ENCODE peak calls at places on chromosomes 5 and 9, in nine cellular contexts. Y, H, E, A, R, S, C, F and Z are unnamed samples.
A peak's percentile ranks its signal among the peaks of the same experiment; 100 is the strongest.

GRCh38 chr5:154038241-154038603 is 488 bp downstream of the FAM114A2 start:
- DNase-seq in E (peak; percentile 71), C (no peak), Y (no peak), A (no peak), R (peak; percentile 20), S (peak; percentile 9), F (no peak), H (no peak), Z (peak; percentile 31)

GRCh38 chr5:1542755-1543154 is 19.0 kb upstream of the LPCAT1 start:
- DNase-seq in A (no peak), E (no peak), C (no peak), S (no peak), Y (no peak), H (peak; percentile 98), F (no peak), R (no peak), Z (peak; percentile 87)

GRCh38 chr9:77018058-77019009 is 1.1 kb upstream of the FOXB2 start:
- DNase-seq in A (no peak), F (no peak), R (no peak), H (no peak), C (no peak), Y (peak; percentile 27), E (no peak), S (no peak), Z (no peak)

GRCh38 chr5:149274964-149275363 is 3.3 kb downstream of the AFAP1L1 start:
- DNase-seq in H (peak; percentile 24), C (no peak), R (no peak), A (no peak), S (no peak), F (no peak), E (no peak), Y (no peak), Z (no peak)

GRCh38 chr5:77076961-77077820 is 9.9 kb downstream of the ZBED3 start:
- DNase-seq in F (peak; percentile 76), H (peak; percentile 68), C (peak; percentile 72), Y (no peak), R (peak; percentile 82), A (peak; percentile 67), E (peak; percentile 68), S (peak; percentile 27), Z (peak; percentile 78)

GRCh38 chr9:114054191-114054690 is 23.9 kb downstream of the AMBP start:
- DNase-seq in Y (no peak), R (no peak), C (no peak), E (no peak), S (no peak), H (no peak), F (no peak), A (no peak), Z (no peak)

GRCh38 chr9:5671711-5672353 is 42.9 kb downstream of the RIC1 start:
- DNase-seq in C (no peak), E (peak; percentile 74), H (no peak), F (no peak), S (no peak), R (no peak), Y (peak; percentile 5), A (no peak), Z (no peak)

GRCh38 chr9:131001990-131002389 is 7.0 kb upstream of the LAMC3 start:
- DNase-seq in H (no peak), A (no peak), S (no peak), C (no peak), Y (no peak), F (no peak), R (no peak), E (no peak), Z (no peak)

GRCh38 chr5:14902826-14903560 is 31.4 kb upstream of the ANKH start:
- DNase-seq in S (no peak), Y (no peak), E (no peak), H (no peak), C (no peak), R (no peak), A (no peak), F (no peak), Z (no peak)

GRCh38 chr5:58944221-58944620 is 361.3 kb downstream of the RAB3C start:
- DNase-seq in C (no peak), S (no peak), Y (no peak), R (no peak), H (no peak), F (no peak), E (no peak), A (no peak), Z (no peak)

GRCh38 chr5:41115281-41115680 is 44.1 kb upstream of the MROH2B start:
- DNase-seq in E (no peak), S (no peak), C (no peak), Y (no peak), F (no peak), A (no peak), H (peak; percentile 90), R (no peak), Z (no peak)